ENCODE peak calls at places on chromosomes 13 and 19, in four cellular contexts. One of them, this sample, is unnamed.

GRCh38 chr13:109654341-109655205 is 131.8 kb downstream of the IRS2 start:
- DNase-seq in RCC 7860: no peak
- DNase-seq in left colon: no peak
- DNase-seq in fibroblast of pulmonary artery: peak
- DNase-seq in this sample: no peak

GRCh38 chr19:17576758-17577532 is 21.5 kb downstream of the COLGALT1 start:
- DNase-seq in RCC 7860: no peak
- DNase-seq in left colon: peak
- DNase-seq in fibroblast of pulmonary artery: no peak
- DNase-seq in this sample: no peak

GRCh38 chr13:43473437-43473836 is 313.3 kb downstream of the ENOX1 start:
- DNase-seq in RCC 7860: no peak
- DNase-seq in left colon: no peak
- DNase-seq in fibroblast of pulmonary artery: peak
- DNase-seq in this sample: no peak

GRCh38 chr19:47377208-47377701 is 28.1 kb downstream of the DHX34 start:
- DNase-seq in RCC 7860: no peak
- DNase-seq in left colon: no peak
- DNase-seq in fibroblast of pulmonary artery: no peak
- DNase-seq in this sample: no peak

GRCh38 chr19:14459703-14460102 is 15.5 kb downstream of the PTGER1 start:
- DNase-seq in RCC 7860: no peak
- DNase-seq in left colon: no peak
- DNase-seq in fibroblast of pulmonary artery: no peak
- DNase-seq in this sample: no peak

GRCh38 chr13:99415851-99416331 is 85.4 kb upstream of the TM9SF2 start:
- DNase-seq in RCC 7860: no peak
- DNase-seq in left colon: no peak
- DNase-seq in fibroblast of pulmonary artery: no peak
- DNase-seq in this sample: no peak

GRCh38 chr13:107743983-107744382 is 471.4 kb downstream of the LIG4 start:
- DNase-seq in RCC 7860: no peak
- DNase-seq in left colon: no peak
- DNase-seq in fibroblast of pulmonary artery: peak
- DNase-seq in this sample: no peak

GRCh38 chr13:44147222-44147621 is 226.4 kb upstream of the SERP2 start:
- DNase-seq in RCC 7860: no peak
- DNase-seq in left colon: no peak
- DNase-seq in fibroblast of pulmonary artery: no peak
- DNase-seq in this sample: no peak

GRCh38 chr13:46126552-46127171 is 21.8 kb upstream of the CPB2 start:
- DNase-seq in RCC 7860: peak
- DNase-seq in left colon: peak
- DNase-seq in fibroblast of pulmonary artery: peak
- DNase-seq in this sample: peak

GRCh38 chr13:28754698-28755545 is 36.2 kb upstream of the SLC46A3 start:
- DNase-seq in RCC 7860: no peak
- DNase-seq in left colon: peak
- DNase-seq in fibroblast of pulmonary artery: peak
- DNase-seq in this sample: no peak

GRCh38 chr19:6988257-6988656 is 33.0 kb downstream of the MBD3L2B start:
- DNase-seq in RCC 7860: no peak
- DNase-seq in left colon: no peak
- DNase-seq in fibroblast of pulmonary artery: no peak
- DNase-seq in this sample: no peak

GRCh38 chr13:99970761-99971575 is 599 bp downstream of the ZIC5 start:
- DNase-seq in RCC 7860: no peak
- DNase-seq in left colon: no peak
- DNase-seq in fibroblast of pulmonary artery: no peak
- DNase-seq in this sample: no peak

GRCh38 chr19:45767410-45767880 is 1.6 kb downstream of the SIX5 start:
- DNase-seq in RCC 7860: peak
- DNase-seq in left colon: peak
- DNase-seq in fibroblast of pulmonary artery: peak
- DNase-seq in this sample: no peak

GRCh38 chr19:4445963-4446668 is 11.5 kb downstream of the UBXN6 start:
- DNase-seq in RCC 7860: no peak
- DNase-seq in left colon: no peak
- DNase-seq in fibroblast of pulmonary artery: no peak
- DNase-seq in this sample: no peak

GRCh38 chr19:54203151-54203611 is 2.5 kb downstream of the RPS9 start:
- DNase-seq in RCC 7860: peak
- DNase-seq in left colon: peak
- DNase-seq in fibroblast of pulmonary artery: no peak
- DNase-seq in this sample: no peak

GRCh38 chr13:106104281-106104901 is 431.1 kb downstream of the EFNB2 start:
- DNase-seq in RCC 7860: peak
- DNase-seq in left colon: no peak
- DNase-seq in fibroblast of pulmonary artery: peak
- DNase-seq in this sample: peak

GRCh38 chr19:47582320-47582909 is 9.5 kb upstream of the ZNF541 start:
- DNase-seq in RCC 7860: no peak
- DNase-seq in left colon: no peak
- DNase-seq in fibroblast of pulmonary artery: peak
- DNase-seq in this sample: no peak

GRCh38 chr19:53580871-53581835 is 43.2 kb downstream of the ZNF331 start:
- DNase-seq in RCC 7860: no peak
- DNase-seq in left colon: no peak
- DNase-seq in fibroblast of pulmonary artery: no peak
- DNase-seq in this sample: no peak

GRCh38 chr13:21348771-21349170 is 110.3 kb downstream of the ZDHHC20 start:
- DNase-seq in RCC 7860: no peak
- DNase-seq in left colon: no peak
- DNase-seq in fibroblast of pulmonary artery: peak
- DNase-seq in this sample: no peak

GRCh38 chr13:32674503-32674902 is 88.3 kb downstream of the PDS5B start:
- DNase-seq in RCC 7860: no peak
- DNase-seq in left colon: no peak
- DNase-seq in fibroblast of pulmonary artery: no peak
- DNase-seq in this sample: no peak

GRCh38 chr19:690203-690602 is 5.0 kb downstream of the PRSS57 start:
- DNase-seq in RCC 7860: no peak
- DNase-seq in left colon: no peak
- DNase-seq in fibroblast of pulmonary artery: no peak
- DNase-seq in this sample: no peak

GRCh38 chr13:52051400-52051799 is 26.9 kb downstream of the UTP14C start:
- DNase-seq in RCC 7860: no peak
- DNase-seq in left colon: no peak
- DNase-seq in fibroblast of pulmonary artery: no peak
- DNase-seq in this sample: no peak

GRCh38 chr19:46678110-46678732 is 17.2 kb upstream of the DACT3 start:
- DNase-seq in RCC 7860: no peak
- DNase-seq in left colon: peak
- DNase-seq in fibroblast of pulmonary artery: peak
- DNase-seq in this sample: no peak

GRCh38 chr19:34345934-34346333 is 19.1 kb upstream of the GPI start:
- DNase-seq in RCC 7860: peak
- DNase-seq in left colon: peak
- DNase-seq in fibroblast of pulmonary artery: peak
- DNase-seq in this sample: no peak

GRCh38 chr19:39506944-39507714 is 7.8 kb upstream of the SELENOV start:
- DNase-seq in RCC 7860: no peak
- DNase-seq in left colon: peak
- DNase-seq in fibroblast of pulmonary artery: peak
- DNase-seq in this sample: peak

GRCh38 chr19:56301152-56301551 is 13.5 kb downstream of the ZSCAN5A start:
- DNase-seq in RCC 7860: no peak
- DNase-seq in left colon: no peak
- DNase-seq in fibroblast of pulmonary artery: peak
- DNase-seq in this sample: no peak

GRCh38 chr19:10503002-10503789 is at the start of gene KEAP1:
- DNase-seq in RCC 7860: no peak
- DNase-seq in left colon: peak
- DNase-seq in fibroblast of pulmonary artery: peak
- DNase-seq in this sample: no peak